ENCODE peak calls at places on chromosome 1, in seven cellular contexts. K is T-cell; Q is HEK293T; G is T follicular helper cell; D is activated effector memory CD4-positive, alpha-beta T cell treated with anti-CD3 and anti-CD28 coated beads, Interleukin-2, amount 50 U/mL, for 16 hours; U is mesothelial cell of epicardium; S is Peyer's patch. J is an unnamed sample.

GRCh38 chr1:155247667-155248563 is 7.4 kb downstream of the ENTREP3 start:
- DNase-seq in K (no peak), Q (no peak), G (no peak), D (no peak), U (no peak), S (no peak), J (no peak)

GRCh38 chr1:50633465-50633864 is 210.2 kb upstream of the DMRTA2 start:
- DNase-seq in K (no peak), Q (peak), G (no peak), D (no peak), U (no peak), S (no peak), J (no peak)

GRCh38 chr1:179053486-179053885 is 27.8 kb downstream of the FAM20B start:
- DNase-seq in K (no peak), Q (no peak), G (no peak), D (no peak), U (no peak), S (no peak), J (no peak)

GRCh38 chr1:55001311-55001710 is 2.6 kb downstream of the BSND start:
- DNase-seq in K (no peak), Q (no peak), G (no peak), D (no peak), U (no peak), S (no peak), J (no peak)

GRCh38 chr1:224644553-224645154 is 28.5 kb downstream of the CNIH3 start:
- DNase-seq in K (peak), Q (peak), G (peak), D (peak), U (no peak), S (peak), J (peak)

GRCh38 chr1:185556551-185556950 is 177.6 kb upstream of the HMCN1 start:
- DNase-seq in K (no peak), Q (no peak), G (no peak), D (no peak), U (no peak), S (no peak), J (no peak)

GRCh38 chr1:224733021-224733911 is 117.1 kb downstream of the CNIH3 start:
- DNase-seq in K (no peak), Q (no peak), G (no peak), D (no peak), U (no peak), S (no peak), J (no peak)

GRCh38 chr1:9996624-9997582 is at the start of gene RBP7:
- DNase-seq in K (peak), Q (peak), G (peak), D (peak), U (no peak), S (peak), J (peak)

GRCh38 chr1:33686551-33686950 is 177.3 kb upstream of the HMGB4 start:
- DNase-seq in K (no peak), Q (no peak), G (no peak), D (no peak), U (no peak), S (no peak), J (no peak)

GRCh38 chr1:247647864-247648263 is 31.7 kb downstream of the OR13G1 start:
- DNase-seq in K (no peak), Q (no peak), G (no peak), D (no peak), U (no peak), S (no peak), J (no peak)

GRCh38 chr1:183841950-183842816 is 37.3 kb downstream of the RGL1 start:
- DNase-seq in K (no peak), Q (peak), G (no peak), D (no peak), U (no peak), S (peak), J (no peak)

GRCh38 chr1:9400425-9401079 is 107.9 kb downstream of the SPSB1 start:
- DNase-seq in K (no peak), Q (no peak), G (no peak), D (peak), U (no peak), S (no peak), J (no peak)

GRCh38 chr1:238476881-238477280 is 586.2 kb upstream of the ZP4 start:
- DNase-seq in K (no peak), Q (no peak), G (no peak), D (no peak), U (no peak), S (no peak), J (no peak)

GRCh38 chr1:109659997-109660755 is 4.3 kb downstream of the GSTM4 start:
- DNase-seq in K (no peak), Q (no peak), G (no peak), D (no peak), U (no peak), S (no peak), J (no peak)

GRCh38 chr1:165075725-165076370 is 280.7 kb downstream of the LMX1A start:
- DNase-seq in K (no peak), Q (peak), G (no peak), D (no peak), U (no peak), S (no peak), J (no peak)

GRCh38 chr1:106620521-106620954 is 435.9 kb upstream of the PRMT6 start:
- DNase-seq in K (no peak), Q (no peak), G (no peak), D (no peak), U (no peak), S (no peak), J (no peak)

GRCh38 chr1:3590145-3590768 is 21.1 kb downstream of the MEGF6 start:
- DNase-seq in K (no peak), Q (no peak), G (no peak), D (no peak), U (no peak), S (no peak), J (no peak)

GRCh38 chr1:175887981-175888428 is 144.6 kb upstream of the TNR start:
- DNase-seq in K (no peak), Q (peak), G (no peak), D (no peak), U (no peak), S (peak), J (peak)

GRCh38 chr1:185348995-185349394 is 32.0 kb upstream of the IVNS1ABP start:
- DNase-seq in K (no peak), Q (no peak), G (no peak), D (no peak), U (no peak), S (no peak), J (no peak)

GRCh38 chr1:68230901-68231626 is 1.3 kb downstream of the WLS start:
- DNase-seq in K (no peak), Q (no peak), G (no peak), D (no peak), U (peak), S (peak), J (peak)

GRCh38 chr1:234604726-234605492 is 5.1 kb downstream of the IRF2BP2 start:
- DNase-seq in K (no peak), Q (no peak), G (no peak), D (no peak), U (no peak), S (no peak), J (no peak)

GRCh38 chr1:160550572-160551034 is 27.5 kb upstream of the SLAMF6 start:
- DNase-seq in K (peak), Q (no peak), G (peak), D (peak), U (no peak), S (peak), J (no peak)

GRCh38 chr1:57797084-57797483 is 373.2 kb upstream of the DAB1 start:
- DNase-seq in K (no peak), Q (no peak), G (no peak), D (no peak), U (no peak), S (no peak), J (no peak)

GRCh38 chr1:40595623-40596022 is 64.2 kb downstream of the ZNF684 start:
- DNase-seq in K (no peak), Q (no peak), G (no peak), D (no peak), U (no peak), S (no peak), J (no peak)

GRCh38 chr1:165928075-165928731 is 100.8 kb downstream of the UCK2 start:
- DNase-seq in K (no peak), Q (peak), G (peak), D (peak), U (no peak), S (peak), J (no peak)

GRCh38 chr1:201540846-201541735 is 2.2 kb downstream of the NAV1 start:
- DNase-seq in K (no peak), Q (no peak), G (no peak), D (no peak), U (no peak), S (no peak), J (no peak)

GRCh38 chr1:14538335-14538734 is 60.1 kb upstream of the KAZN start:
- DNase-seq in K (no peak), Q (no peak), G (no peak), D (no peak), U (no peak), S (no peak), J (no peak)

GRCh38 chr1:54596756-54597155 is 26.6 kb downstream of the FAM151A start:
- DNase-seq in K (no peak), Q (no peak), G (no peak), D (no peak), U (no peak), S (no peak), J (no peak)

GRCh38 chr1:181743878-181744312 is 260.6 kb downstream of the CACNA1E start:
- DNase-seq in K (no peak), Q (no peak), G (no peak), D (no peak), U (no peak), S (no peak), J (no peak)

GRCh38 chr1:178530520-178530919 is 17.6 kb downstream of the TEX35 start:
- DNase-seq in K (no peak), Q (no peak), G (no peak), D (peak), U (no peak), S (no peak), J (no peak)

GRCh38 chr1:112579801-112580510 is 39.0 kb downstream of the ST7L start:
- DNase-seq in K (no peak), Q (no peak), G (no peak), D (no peak), U (no peak), S (no peak), J (no peak)

GRCh38 chr1:10900691-10901090 is 104.2 kb upstream of the CASZ1 start:
- DNase-seq in K (no peak), Q (no peak), G (no peak), D (no peak), U (no peak), S (peak), J (no peak)

GRCh38 chr1:167488786-167489185 is 29.5 kb downstream of the CD247 start:
- DNase-seq in K (no peak), Q (no peak), G (no peak), D (no peak), U (no peak), S (peak), J (no peak)

GRCh38 chr1:55571767-55572166 is 356.6 kb upstream of the USP24 start:
- DNase-seq in K (no peak), Q (no peak), G (no peak), D (no peak), U (no peak), S (no peak), J (no peak)

GRCh38 chr1:116417678-116418077 is 44.6 kb downstream of the ATP1A1 start:
- DNase-seq in K (no peak), Q (no peak), G (no peak), D (no peak), U (no peak), S (no peak), J (no peak)